ENCODE peak calls at places on chromosomes 7 and 10, in nine cellular contexts. E is memory B cell; I is H54; U is GM04503; L is stimulated activated CD4-positive, alpha-beta T cell treated with anti-CD3 and anti-CD28 coated beads, Interleukin-1b, Interleukin-23, amount 100 ng/mL, for 24 hours; Z is activated CD4-positive, alpha-beta T cell treated with anti-CD3 and anti-CD28 coated beads for 36 hours; W is iPS-NIHi11; A is HCT116; N is activated T-cell treated with anti-CD3 and anti-CD28 coated beads, Interleukin-2, amount 50 U/mL, for 72 hours. T is an unnamed sample.

GRCh38 chr7:115561341-115562110 is 469.0 kb downstream of the TFEC start:
- DNase-seq in E (no peak), I (peak), U (peak), L (no peak), Z (no peak), W (no peak), A (no peak), N (no peak), T (no peak)

GRCh38 chr10:96255569-96256335 is 15.6 kb downstream of the BLNK start:
- DNase-seq in E (no peak), I (no peak), U (no peak), L (no peak), Z (no peak), W (no peak), A (no peak), N (no peak), T (no peak)

GRCh38 chr7:16278167-16278787 is 143.1 kb downstream of the CRPPA start:
- DNase-seq in E (no peak), I (no peak), U (no peak), L (no peak), Z (no peak), W (no peak), A (no peak), N (no peak), T (no peak)

GRCh38 chr7:75667938-75668337 is 70.8 kb downstream of the HIP1 start:
- DNase-seq in E (no peak), I (no peak), U (no peak), L (no peak), Z (no peak), W (no peak), A (no peak), N (no peak), T (no peak)

GRCh38 chr10:29332761-29333148 is 43.9 kb downstream of the LYZL1 start:
- DNase-seq in E (no peak), I (no peak), U (no peak), L (no peak), Z (no peak), W (no peak), A (no peak), N (no peak), T (no peak)

GRCh38 chr7:11760372-11760771 is 71.6 kb downstream of the THSD7A start:
- DNase-seq in E (no peak), I (no peak), U (no peak), L (no peak), Z (no peak), W (no peak), A (no peak), N (no peak), T (no peak)

GRCh38 chr7:121084748-121085336 is 96.3 kb downstream of the CPED1 start:
- DNase-seq in E (no peak), I (peak), U (peak), L (no peak), Z (no peak), W (no peak), A (no peak), N (no peak), T (peak)

GRCh38 chr10:24197319-24197718 is 11.6 kb upstream of the KIAA1217 start:
- DNase-seq in E (no peak), I (no peak), U (no peak), L (no peak), Z (no peak), W (no peak), A (no peak), N (no peak), T (no peak)

GRCh38 chr7:101390901-101391301 is 28.2 kb downstream of the COL26A1 start:
- DNase-seq in E (peak), I (no peak), U (no peak), L (no peak), Z (peak), W (peak), A (no peak), N (peak), T (no peak)

GRCh38 chr7:21675255-21675654 is 132.4 kb downstream of the DNAH11 start:
- DNase-seq in E (no peak), I (no peak), U (no peak), L (no peak), Z (no peak), W (no peak), A (no peak), N (no peak), T (peak)

GRCh38 chr7:122750389-122750788 is 47.7 kb upstream of the RNF148 start:
- DNase-seq in E (no peak), I (no peak), U (no peak), L (no peak), Z (no peak), W (no peak), A (no peak), N (no peak), T (no peak)

GRCh38 chr10:35306852-35307251 is 29.5 kb upstream of the CCNY start:
- DNase-seq in E (no peak), I (peak), U (no peak), L (no peak), Z (peak), W (no peak), A (no peak), N (no peak), T (no peak)

GRCh38 chr10:71604324-71605018 is 115.1 kb downstream of the C10orf105 start:
- DNase-seq in E (no peak), I (no peak), U (no peak), L (no peak), Z (no peak), W (no peak), A (no peak), N (no peak), T (no peak)

GRCh38 chr10:89332092-89332633 is 4.4 kb downstream of the IFIT3 start:
- DNase-seq in E (peak), I (no peak), U (no peak), L (no peak), Z (peak), W (no peak), A (no peak), N (peak), T (peak)

GRCh38 chr10:2992401-2993198 is 74.7 kb upstream of the PFKP start:
- DNase-seq in E (no peak), I (no peak), U (no peak), L (no peak), Z (no peak), W (no peak), A (no peak), N (no peak), T (no peak)

GRCh38 chr7:2542924-2543871 is 12.1 kb downstream of the BRAT1 start:
- DNase-seq in E (no peak), I (no peak), U (no peak), L (no peak), Z (no peak), W (peak), A (no peak), N (no peak), T (no peak)

GRCh38 chr10:91700788-91701444 is 68.0 kb upstream of the PPP1R3C start:
- DNase-seq in E (no peak), I (no peak), U (no peak), L (no peak), Z (no peak), W (no peak), A (no peak), N (no peak), T (no peak)

GRCh38 chr10:102352066-102352715 is 43.3 kb upstream of the NFKB2 start:
- DNase-seq in E (peak), I (peak), U (no peak), L (peak), Z (peak), W (peak), A (peak), N (peak), T (peak)

GRCh38 chr10:92530421-92530820 is 43.5 kb downstream of the IDE start:
- DNase-seq in E (no peak), I (no peak), U (peak), L (no peak), Z (no peak), W (no peak), A (no peak), N (no peak), T (no peak)

GRCh38 chr7:50869108-50869716 is 86.5 kb upstream of the GRB10 start:
- DNase-seq in E (no peak), I (peak), U (peak), L (no peak), Z (no peak), W (no peak), A (peak), N (no peak), T (no peak)

GRCh38 chr10:119441921-119442757 is 100.4 kb downstream of the RGS10 start:
- DNase-seq in E (no peak), I (no peak), U (no peak), L (no peak), Z (no peak), W (no peak), A (no peak), N (no peak), T (no peak)

T was measured in HTR-8/SVneo.